ENCODE peak calls at places on chromosome 17, in five cellular contexts. X, E, T, K and M are unnamed samples.
A peak's percentile ranks its signal among the peaks of the same experiment; 100 is the strongest.

GRCh38 chr17:35841505-35841904 is 27.2 kb downstream of the HEATR9 start:
- DNase-seq in E (no peak), T (peak; percentile 27), K (no peak), X (no peak), M (no peak)

GRCh38 chr17:81912441-81913309 is 1.5 kb upstream of the PCYT2 start:
- DNase-seq in E (no peak), K (peak; percentile 69), X (no peak), T (no peak), M (no peak)

GRCh38 chr17:59899099-59899498 is 6.2 kb downstream of the RPS6KB1 start:
- DNase-seq in T (no peak), E (no peak), K (no peak), X (no peak), M (no peak)

GRCh38 chr17:50076221-50076590 is 18.9 kb upstream of the PDK2 start:
- DNase-seq in E (no peak), X (no peak), K (no peak), T (no peak), M (no peak)

GRCh38 chr17:2438823-2439222 is 38.0 kb upstream of the MNT start:
- DNase-seq in X (no peak), K (no peak), T (peak; percentile 88), E (no peak), M (no peak)

GRCh38 chr17:76997981-76998531 is 129.9 kb downstream of the MGAT5B start:
- DNase-seq in E (no peak), X (peak; percentile 12), T (no peak), K (no peak), M (peak; percentile 71)

GRCh38 chr17:28744104-28744801 is 442 bp downstream of the TRAF4 start:
- DNase-seq in K (peak; percentile 87), T (peak; percentile 41), X (peak; percentile 91), E (peak; percentile 58), M (no peak)

GRCh38 chr17:45246861-45247428 is 14.9 kb downstream of the SPATA32 start:
- DNase-seq in K (peak; percentile 71), E (peak; percentile 74), X (peak; percentile 92), T (peak; percentile 14), M (no peak)

GRCh38 chr17:57528084-57528451 is 217.0 kb downstream of the CCDC182 start:
- DNase-seq in E (no peak), X (no peak), T (no peak), K (no peak), M (no peak)

GRCh38 chr17:73667184-73667959 is 23.1 kb upstream of the SDK2 start:
- DNase-seq in E (no peak), K (no peak), X (peak; percentile 42), T (no peak), M (no peak)

GRCh38 chr17:44314869-44315661 is 6.7 kb downstream of the RUNDC3A start:
- DNase-seq in E (peak; percentile 93), X (peak; percentile 25), T (no peak), K (peak; percentile 62), M (no peak)

GRCh38 chr17:59890720-59891119 is 2.0 kb downstream of the TUBD1 start:
- DNase-seq in X (no peak), E (peak; percentile 48), T (peak; percentile 78), K (no peak), M (no peak)

GRCh38 chr17:47996201-47996600 is 25.3 kb downstream of the CDK5RAP3 start:
- DNase-seq in E (no peak), T (no peak), X (peak; percentile 88), K (no peak), M (no peak)

GRCh38 chr17:58172369-58173071 is 5.7 kb downstream of the OR4D2 start:
- DNase-seq in E (peak; percentile 68), T (peak; percentile 4), X (peak; percentile 62), K (peak; percentile 35), M (peak; percentile 3)

GRCh38 chr17:75691371-75692290 is 24.5 kb downstream of the SAP30BP start:
- DNase-seq in X (no peak), T (peak; percentile 28), E (no peak), K (no peak), M (no peak)

GRCh38 chr17:81967533-81968395 is 6.8 kb upstream of the NOTUM start:
- DNase-seq in K (peak; percentile 82), X (peak; percentile 97), T (peak; percentile 32), E (peak; percentile 78), M (peak; percentile 40)

GRCh38 chr17:38345743-38346142 is 2.0 kb upstream of the GPR179 start:
- DNase-seq in T (no peak), X (no peak), E (no peak), K (no peak), M (no peak)

GRCh38 chr17:43125967-43126910 is 1.1 kb upstream of the BRCA1 start:
- DNase-seq in T (no peak), E (no peak), X (peak; percentile 63), K (peak; percentile 43), M (no peak)

GRCh38 chr17:71677444-71677843 is 443.4 kb upstream of the SOX9 start:
- DNase-seq in E (no peak), K (no peak), T (peak; percentile 7), X (no peak), M (no peak)

GRCh38 chr17:39678340-39679116 is 9.3 kb downstream of the PGAP3 start:
- DNase-seq in K (no peak), T (no peak), X (no peak), E (no peak), M (no peak)

GRCh38 chr17:1736348-1737281 is 6.1 kb upstream of the SERPINF2 start:
- DNase-seq in T (peak; percentile 83), E (peak; percentile 67), K (peak; percentile 78), X (peak; percentile 43), M (no peak)

GRCh38 chr17:8609910-8610309 is 20.6 kb downstream of the MYH10 start:
- DNase-seq in X (no peak), K (no peak), E (no peak), T (no peak), M (no peak)

DNA sequence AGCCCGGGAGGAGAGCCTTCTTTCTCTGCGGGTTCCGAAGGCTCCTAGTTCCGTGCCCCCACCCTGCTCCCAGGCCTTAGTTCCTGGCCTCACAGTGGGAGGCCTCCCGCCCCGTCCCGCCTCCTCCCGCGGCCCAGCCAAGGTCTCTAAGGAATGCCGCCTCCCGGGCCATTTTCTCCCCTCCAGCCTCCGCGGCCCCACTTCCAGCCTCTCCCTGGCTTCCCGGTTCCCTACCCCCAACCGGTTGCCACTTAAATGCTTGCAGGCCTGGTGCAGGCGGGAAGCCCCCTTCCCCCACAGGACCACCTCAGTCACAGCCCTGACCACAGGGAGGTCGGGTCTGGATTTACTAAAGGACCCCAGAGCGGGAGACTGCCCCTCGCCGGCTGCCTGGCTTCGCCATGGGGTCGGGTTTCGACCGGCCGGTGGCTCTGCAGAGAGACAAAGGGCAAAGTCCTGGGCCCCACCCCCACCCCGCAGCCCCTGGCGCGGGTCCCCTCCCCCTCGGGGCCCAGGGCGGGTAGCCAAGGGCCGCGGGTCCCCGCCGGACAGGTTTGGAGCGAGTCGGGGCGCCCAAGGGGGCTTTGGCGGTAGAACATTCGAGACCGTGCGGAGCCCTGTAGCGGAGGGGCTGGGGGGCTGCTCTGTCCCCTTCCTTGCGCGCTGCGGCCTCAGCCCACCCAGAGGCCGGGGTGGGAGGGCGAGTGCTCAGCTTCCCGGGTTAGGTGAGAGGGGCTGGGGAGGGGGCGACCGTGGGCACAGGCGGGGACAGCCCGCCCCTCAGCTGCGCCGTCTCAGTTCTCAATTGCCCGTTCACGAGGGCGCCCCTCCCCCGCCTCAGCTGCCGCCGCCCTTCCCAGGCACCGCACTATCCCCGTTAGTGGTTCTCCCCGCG is 16.4 kb downstream of the IGF2BP1 start:
- DNase-seq in E (no peak), K (peak; percentile 35), T (no peak), X (no peak), M (no peak)
- TF ChIP-seq RCOR1 in E (no peak), K (no peak), T (no peak), X (no peak), M (no peak)

DNA sequence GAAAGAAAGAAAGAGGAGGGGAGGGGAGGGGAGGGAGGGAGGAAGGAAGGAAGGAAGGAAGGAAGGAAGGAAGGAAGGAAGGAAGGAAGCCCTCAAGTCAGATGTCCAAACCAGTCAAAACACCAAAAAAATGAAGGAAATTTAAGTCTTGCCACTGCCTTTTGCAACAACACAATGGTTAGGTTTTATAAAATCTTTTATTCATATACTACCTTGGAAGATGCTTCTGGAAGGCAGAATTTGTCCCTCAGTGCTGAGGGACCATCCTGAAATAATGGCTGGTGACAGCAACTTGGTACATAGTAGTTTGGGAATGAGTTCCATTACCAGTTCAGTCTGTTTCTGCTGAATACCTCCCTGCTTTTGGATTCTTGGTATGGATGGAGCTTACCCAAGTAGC is 7.9 kb downstream of the APOH start:
- DNase-seq in X (no peak), K (no peak), T (no peak), E (no peak), M (no peak)
- TF ChIP-seq RCOR1 in X (no peak), K (no peak), T (no peak), E (no peak), M (no peak)

DNA sequence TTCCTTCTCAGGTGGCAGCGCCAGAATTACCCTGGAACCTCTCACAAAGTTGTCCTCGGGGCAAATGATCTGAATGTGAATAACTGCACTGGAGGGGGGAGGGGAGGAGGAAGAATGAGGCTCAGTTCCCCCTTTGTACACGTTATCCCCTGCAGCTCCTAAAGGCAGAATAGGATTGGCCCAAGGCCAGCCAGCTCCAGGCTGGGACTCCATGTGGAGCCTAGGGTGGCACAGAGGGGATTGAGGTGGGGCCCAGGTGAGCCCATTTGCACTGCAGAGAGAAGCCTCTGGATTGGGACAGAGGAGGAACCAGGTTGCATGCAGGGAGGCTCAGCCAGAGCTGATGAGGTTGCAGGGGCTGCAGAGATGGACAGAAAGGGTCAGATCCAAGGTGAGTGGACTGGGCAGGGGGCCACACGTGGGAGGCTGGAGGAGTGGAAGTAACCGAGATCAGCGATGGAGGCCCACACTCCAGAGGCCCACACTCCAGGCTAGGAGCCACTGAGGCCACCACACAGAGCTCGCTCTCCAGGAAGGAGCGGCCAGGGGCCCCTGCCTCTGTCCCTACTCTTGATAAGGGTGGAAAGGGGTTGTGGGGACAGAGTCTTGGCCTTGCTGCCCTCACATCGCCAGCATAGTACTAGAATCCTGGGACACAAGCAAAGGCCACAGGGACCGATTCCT is 78.6 kb downstream of the RBFOX3 start:
- DNase-seq in T (no peak), X (no peak), K (no peak), E (no peak), M (no peak)
- TF ChIP-seq RCOR1 in T (no peak), X (no peak), K (no peak), E (no peak), M (no peak)

GRCh38 chr17:4040784-4041183 is 76.5 kb upstream of the ATP2A3 start:
- DNase-seq in X (no peak), K (no peak), E (no peak), T (no peak), M (no peak)

GRCh38 chr17:4049546-4049945 is 85.3 kb upstream of the ATP2A3 start:
- DNase-seq in E (no peak), K (no peak), T (no peak), X (no peak), M (no peak)

GRCh38 chr17:4045477-4045876 is 81.2 kb upstream of the ATP2A3 start:
- DNase-seq in T (no peak), E (no peak), K (no peak), X (no peak), M (no peak)

GRCh38 chr17:4048218-4048617 is 84.0 kb upstream of the ATP2A3 start:
- DNase-seq in T (no peak), X (no peak), E (no peak), K (no peak), M (no peak)

GRCh38 chr17:4043862-4044261 is 79.6 kb upstream of the ATP2A3 start:
- DNase-seq in K (no peak), T (no peak), E (no peak), X (no peak), M (peak; percentile 39)
- TF ChIP-seq RCOR1 in K (no peak), T (no peak), E (no peak), X (no peak), M (no peak)